ENCODE peak calls at places on chromosomes 5 and 9, in eight cellular contexts. One of them, this sample, is unnamed.
A peak's percentile ranks its signal among the peaks of the same experiment; 100 is the strongest.

GRCh38 chr9:135711411-135711810 is 9.4 kb downstream of the KCNT1 start:
- DNase-seq in astrocyte: no peak
- DNase-seq in stimulated activated CD4-positive, alpha-beta T cell treated with anti-CD3 and anti-CD28 coated beads, Interleukin-4, amount 100 ng/mL, for 4 hours: no peak
- DNase-seq in activated CD4-positive, alpha-beta T cell treated with anti-CD3 and anti-CD28 coated beads for 48 hours: no peak
- DNase-seq in adrenal gland: no peak
- DNase-seq in NCI-H2029 treated with DMSO at 0.1 percent for 48 hours: no peak
- DNase-seq in endothelial cell of umbilical vein: no peak
- DNase-seq in AG08396: no peak
- DNase-seq in this sample: no peak

GRCh38 chr5:6585168-6585567 is 47.7 kb downstream of the NSUN2 start:
- DNase-seq in NCI-H2029 treated with DMSO at 0.1 percent for 48 hours: no peak
- DNase-seq in astrocyte: no peak
- DNase-seq in AG08396: no peak
- DNase-seq in stimulated activated CD4-positive, alpha-beta T cell treated with anti-CD3 and anti-CD28 coated beads, Interleukin-4, amount 100 ng/mL, for 4 hours: no peak
- DNase-seq in adrenal gland: no peak
- DNase-seq in endothelial cell of umbilical vein: peak; percentile 30
- DNase-seq in activated CD4-positive, alpha-beta T cell treated with anti-CD3 and anti-CD28 coated beads for 48 hours: no peak
- DNase-seq in this sample: no peak

GRCh38 chr5:39519566-39520231 is 94.9 kb upstream of the DAB2 start:
- DNase-seq in endothelial cell of umbilical vein: peak; percentile 60
- DNase-seq in stimulated activated CD4-positive, alpha-beta T cell treated with anti-CD3 and anti-CD28 coated beads, Interleukin-4, amount 100 ng/mL, for 4 hours: no peak
- DNase-seq in NCI-H2029 treated with DMSO at 0.1 percent for 48 hours: no peak
- DNase-seq in AG08396: no peak
- DNase-seq in activated CD4-positive, alpha-beta T cell treated with anti-CD3 and anti-CD28 coated beads for 48 hours: no peak
- DNase-seq in astrocyte: peak; percentile 76
- DNase-seq in adrenal gland: no peak
- DNase-seq in this sample: no peak

GRCh38 chr9:87889882-87890252 is 7.2 kb downstream of the SPATA31E1 start:
- DNase-seq in endothelial cell of umbilical vein: no peak
- DNase-seq in AG08396: no peak
- DNase-seq in NCI-H2029 treated with DMSO at 0.1 percent for 48 hours: no peak
- DNase-seq in activated CD4-positive, alpha-beta T cell treated with anti-CD3 and anti-CD28 coated beads for 48 hours: no peak
- DNase-seq in astrocyte: no peak
- DNase-seq in adrenal gland: no peak
- DNase-seq in stimulated activated CD4-positive, alpha-beta T cell treated with anti-CD3 and anti-CD28 coated beads, Interleukin-4, amount 100 ng/mL, for 4 hours: no peak
- DNase-seq in this sample: no peak

GRCh38 chr5:84382363-84383295 is 2.1 kb downstream of the EDIL3 start:
- DNase-seq in activated CD4-positive, alpha-beta T cell treated with anti-CD3 and anti-CD28 coated beads for 48 hours: peak; percentile 14
- DNase-seq in adrenal gland: peak; percentile 33
- DNase-seq in astrocyte: peak; percentile 69
- DNase-seq in NCI-H2029 treated with DMSO at 0.1 percent for 48 hours: no peak
- DNase-seq in AG08396: peak; percentile 9
- DNase-seq in stimulated activated CD4-positive, alpha-beta T cell treated with anti-CD3 and anti-CD28 coated beads, Interleukin-4, amount 100 ng/mL, for 4 hours: no peak
- DNase-seq in endothelial cell of umbilical vein: peak; percentile 66
- DNase-seq in this sample: peak; percentile 71

GRCh38 chr9:108580021-108580439 is 275.8 kb downstream of the ACTL7B start:
- DNase-seq in astrocyte: no peak
- DNase-seq in activated CD4-positive, alpha-beta T cell treated with anti-CD3 and anti-CD28 coated beads for 48 hours: no peak
- DNase-seq in adrenal gland: peak; percentile 70
- DNase-seq in AG08396: no peak
- DNase-seq in endothelial cell of umbilical vein: no peak
- DNase-seq in NCI-H2029 treated with DMSO at 0.1 percent for 48 hours: no peak
- DNase-seq in stimulated activated CD4-positive, alpha-beta T cell treated with anti-CD3 and anti-CD28 coated beads, Interleukin-4, amount 100 ng/mL, for 4 hours: no peak
- DNase-seq in this sample: no peak

GRCh38 chr9:132595319-132595718 is 12.9 kb downstream of the BARHL1 start:
- DNase-seq in NCI-H2029 treated with DMSO at 0.1 percent for 48 hours: no peak
- DNase-seq in activated CD4-positive, alpha-beta T cell treated with anti-CD3 and anti-CD28 coated beads for 48 hours: no peak
- DNase-seq in endothelial cell of umbilical vein: no peak
- DNase-seq in stimulated activated CD4-positive, alpha-beta T cell treated with anti-CD3 and anti-CD28 coated beads, Interleukin-4, amount 100 ng/mL, for 4 hours: no peak
- DNase-seq in AG08396: no peak
- DNase-seq in adrenal gland: no peak
- DNase-seq in astrocyte: no peak
- DNase-seq in this sample: no peak

GRCh38 chr5:74966151-74967050 is 86.0 kb downstream of the GCNT4 start:
- DNase-seq in activated CD4-positive, alpha-beta T cell treated with anti-CD3 and anti-CD28 coated beads for 48 hours: no peak
- DNase-seq in NCI-H2029 treated with DMSO at 0.1 percent for 48 hours: no peak
- DNase-seq in stimulated activated CD4-positive, alpha-beta T cell treated with anti-CD3 and anti-CD28 coated beads, Interleukin-4, amount 100 ng/mL, for 4 hours: no peak
- DNase-seq in astrocyte: peak; percentile 53
- DNase-seq in adrenal gland: no peak
- DNase-seq in endothelial cell of umbilical vein: no peak
- DNase-seq in AG08396: no peak
- DNase-seq in this sample: no peak

GRCh38 chr5:140881889-140882590 is at the start of gene PCDHA13:
- DNase-seq in stimulated activated CD4-positive, alpha-beta T cell treated with anti-CD3 and anti-CD28 coated beads, Interleukin-4, amount 100 ng/mL, for 4 hours: no peak
- DNase-seq in adrenal gland: no peak
- DNase-seq in activated CD4-positive, alpha-beta T cell treated with anti-CD3 and anti-CD28 coated beads for 48 hours: no peak
- DNase-seq in AG08396: peak; percentile 33
- DNase-seq in endothelial cell of umbilical vein: peak; percentile 42
- DNase-seq in NCI-H2029 treated with DMSO at 0.1 percent for 48 hours: no peak
- DNase-seq in astrocyte: no peak
- DNase-seq in this sample: peak; percentile 48

GRCh38 chr5:169347786-169348185 is 46.8 kb upstream of the SLIT3 start:
- DNase-seq in activated CD4-positive, alpha-beta T cell treated with anti-CD3 and anti-CD28 coated beads for 48 hours: no peak
- DNase-seq in endothelial cell of umbilical vein: peak; percentile 40
- DNase-seq in NCI-H2029 treated with DMSO at 0.1 percent for 48 hours: no peak
- DNase-seq in adrenal gland: no peak
- DNase-seq in astrocyte: peak; percentile 51
- DNase-seq in stimulated activated CD4-positive, alpha-beta T cell treated with anti-CD3 and anti-CD28 coated beads, Interleukin-4, amount 100 ng/mL, for 4 hours: no peak
- DNase-seq in AG08396: no peak
- DNase-seq in this sample: no peak

GRCh38 chr5:142777858-142778257 is 7.7 kb downstream of the ARHGAP26 start:
- DNase-seq in AG08396: no peak
- DNase-seq in adrenal gland: no peak
- DNase-seq in activated CD4-positive, alpha-beta T cell treated with anti-CD3 and anti-CD28 coated beads for 48 hours: no peak
- DNase-seq in NCI-H2029 treated with DMSO at 0.1 percent for 48 hours: no peak
- DNase-seq in stimulated activated CD4-positive, alpha-beta T cell treated with anti-CD3 and anti-CD28 coated beads, Interleukin-4, amount 100 ng/mL, for 4 hours: no peak
- DNase-seq in astrocyte: no peak
- DNase-seq in endothelial cell of umbilical vein: no peak
- DNase-seq in this sample: no peak

GRCh38 chr9:1490341-1491115 is 440.4 kb downstream of the DMRT2 start:
- DNase-seq in NCI-H2029 treated with DMSO at 0.1 percent for 48 hours: no peak
- DNase-seq in endothelial cell of umbilical vein: no peak
- DNase-seq in astrocyte: no peak
- DNase-seq in stimulated activated CD4-positive, alpha-beta T cell treated with anti-CD3 and anti-CD28 coated beads, Interleukin-4, amount 100 ng/mL, for 4 hours: no peak
- DNase-seq in AG08396: no peak
- DNase-seq in adrenal gland: no peak
- DNase-seq in activated CD4-positive, alpha-beta T cell treated with anti-CD3 and anti-CD28 coated beads for 48 hours: peak; percentile 18
- DNase-seq in this sample: no peak

GRCh38 chr9:22052376-22052945 is 43.4 kb upstream of the CDKN2B start:
- DNase-seq in activated CD4-positive, alpha-beta T cell treated with anti-CD3 and anti-CD28 coated beads for 48 hours: peak; percentile 47
- DNase-seq in astrocyte: peak; percentile 100
- DNase-seq in stimulated activated CD4-positive, alpha-beta T cell treated with anti-CD3 and anti-CD28 coated beads, Interleukin-4, amount 100 ng/mL, for 4 hours: peak; percentile 3
- DNase-seq in endothelial cell of umbilical vein: peak; percentile 94
- DNase-seq in adrenal gland: no peak
- DNase-seq in AG08396: peak; percentile 63
- DNase-seq in NCI-H2029 treated with DMSO at 0.1 percent for 48 hours: no peak
- DNase-seq in this sample: peak; percentile 16

GRCh38 chr5:24773241-24773640 is 128.5 kb upstream of the CDH10 start:
- DNase-seq in activated CD4-positive, alpha-beta T cell treated with anti-CD3 and anti-CD28 coated beads for 48 hours: no peak
- DNase-seq in astrocyte: peak; percentile 67
- DNase-seq in endothelial cell of umbilical vein: no peak
- DNase-seq in AG08396: no peak
- DNase-seq in stimulated activated CD4-positive, alpha-beta T cell treated with anti-CD3 and anti-CD28 coated beads, Interleukin-4, amount 100 ng/mL, for 4 hours: no peak
- DNase-seq in adrenal gland: no peak
- DNase-seq in NCI-H2029 treated with DMSO at 0.1 percent for 48 hours: no peak
- DNase-seq in this sample: no peak

GRCh38 chr5:167285591-167285990 is 1005.9 kb upstream of the WWC1 start:
- DNase-seq in activated CD4-positive, alpha-beta T cell treated with anti-CD3 and anti-CD28 coated beads for 48 hours: no peak
- DNase-seq in stimulated activated CD4-positive, alpha-beta T cell treated with anti-CD3 and anti-CD28 coated beads, Interleukin-4, amount 100 ng/mL, for 4 hours: no peak
- DNase-seq in NCI-H2029 treated with DMSO at 0.1 percent for 48 hours: no peak
- DNase-seq in AG08396: no peak
- DNase-seq in astrocyte: no peak
- DNase-seq in adrenal gland: no peak
- DNase-seq in endothelial cell of umbilical vein: no peak
- DNase-seq in this sample: no peak

GRCh38 chr5:159678800-159679392 is 237.4 kb upstream of the ADRA1B start:
- DNase-seq in adrenal gland: no peak
- DNase-seq in astrocyte: no peak
- DNase-seq in AG08396: no peak
- DNase-seq in NCI-H2029 treated with DMSO at 0.1 percent for 48 hours: no peak
- DNase-seq in stimulated activated CD4-positive, alpha-beta T cell treated with anti-CD3 and anti-CD28 coated beads, Interleukin-4, amount 100 ng/mL, for 4 hours: no peak
- DNase-seq in endothelial cell of umbilical vein: no peak
- DNase-seq in activated CD4-positive, alpha-beta T cell treated with anti-CD3 and anti-CD28 coated beads for 48 hours: peak; percentile 8
- DNase-seq in this sample: no peak

GRCh38 chr5:119070578-119070827 is 384 bp upstream of the DMXL1 start:
- DNase-seq in NCI-H2029 treated with DMSO at 0.1 percent for 48 hours: no peak
- DNase-seq in adrenal gland: no peak
- DNase-seq in stimulated activated CD4-positive, alpha-beta T cell treated with anti-CD3 and anti-CD28 coated beads, Interleukin-4, amount 100 ng/mL, for 4 hours: no peak
- DNase-seq in endothelial cell of umbilical vein: no peak
- DNase-seq in astrocyte: no peak
- DNase-seq in activated CD4-positive, alpha-beta T cell treated with anti-CD3 and anti-CD28 coated beads for 48 hours: no peak
- DNase-seq in AG08396: no peak
- DNase-seq in this sample: peak; percentile 92

GRCh38 chr9:14323083-14323968 is 9.4 kb upstream of the NFIB start:
- DNase-seq in NCI-H2029 treated with DMSO at 0.1 percent for 48 hours: peak; percentile 50
- DNase-seq in stimulated activated CD4-positive, alpha-beta T cell treated with anti-CD3 and anti-CD28 coated beads, Interleukin-4, amount 100 ng/mL, for 4 hours: no peak
- DNase-seq in endothelial cell of umbilical vein: peak; percentile 76
- DNase-seq in adrenal gland: no peak
- DNase-seq in astrocyte: no peak
- DNase-seq in AG08396: no peak
- DNase-seq in activated CD4-positive, alpha-beta T cell treated with anti-CD3 and anti-CD28 coated beads for 48 hours: no peak
- DNase-seq in this sample: no peak

GRCh38 chr9:113590991-113591898 is 127.7 kb downstream of the RGS3 start:
- DNase-seq in stimulated activated CD4-positive, alpha-beta T cell treated with anti-CD3 and anti-CD28 coated beads, Interleukin-4, amount 100 ng/mL, for 4 hours: peak; percentile 17
- DNase-seq in NCI-H2029 treated with DMSO at 0.1 percent for 48 hours: peak; percentile 30
- DNase-seq in adrenal gland: peak; percentile 80
- DNase-seq in astrocyte: no peak
- DNase-seq in endothelial cell of umbilical vein: peak; percentile 79
- DNase-seq in AG08396: peak; percentile 79
- DNase-seq in activated CD4-positive, alpha-beta T cell treated with anti-CD3 and anti-CD28 coated beads for 48 hours: peak; percentile 88
- DNase-seq in this sample: peak; percentile 89

GRCh38 chr5:105501315-105501714 is 1938.7 kb upstream of the NUDT12 start:
- DNase-seq in endothelial cell of umbilical vein: no peak
- DNase-seq in adrenal gland: no peak
- DNase-seq in AG08396: no peak
- DNase-seq in NCI-H2029 treated with DMSO at 0.1 percent for 48 hours: no peak
- DNase-seq in activated CD4-positive, alpha-beta T cell treated with anti-CD3 and anti-CD28 coated beads for 48 hours: no peak
- DNase-seq in astrocyte: no peak
- DNase-seq in stimulated activated CD4-positive, alpha-beta T cell treated with anti-CD3 and anti-CD28 coated beads, Interleukin-4, amount 100 ng/mL, for 4 hours: no peak
- DNase-seq in this sample: no peak

GRCh38 chr9:114518599-114519022 is 13.3 kb upstream of the WHRN start:
- DNase-seq in NCI-H2029 treated with DMSO at 0.1 percent for 48 hours: no peak
- DNase-seq in astrocyte: no peak
- DNase-seq in endothelial cell of umbilical vein: no peak
- DNase-seq in activated CD4-positive, alpha-beta T cell treated with anti-CD3 and anti-CD28 coated beads for 48 hours: no peak
- DNase-seq in adrenal gland: no peak
- DNase-seq in AG08396: no peak
- DNase-seq in stimulated activated CD4-positive, alpha-beta T cell treated with anti-CD3 and anti-CD28 coated beads, Interleukin-4, amount 100 ng/mL, for 4 hours: no peak
- DNase-seq in this sample: no peak

GRCh38 chr5:135206862-135207261 is 172.8 kb upstream of the PITX1 start:
- DNase-seq in activated CD4-positive, alpha-beta T cell treated with anti-CD3 and anti-CD28 coated beads for 48 hours: no peak
- DNase-seq in astrocyte: no peak
- DNase-seq in adrenal gland: no peak
- DNase-seq in AG08396: no peak
- DNase-seq in NCI-H2029 treated with DMSO at 0.1 percent for 48 hours: no peak
- DNase-seq in stimulated activated CD4-positive, alpha-beta T cell treated with anti-CD3 and anti-CD28 coated beads, Interleukin-4, amount 100 ng/mL, for 4 hours: no peak
- DNase-seq in endothelial cell of umbilical vein: no peak
- DNase-seq in this sample: no peak

GRCh38 chr9:128159073-128159783 is 837 bp upstream of the BBLN start:
- DNase-seq in activated CD4-positive, alpha-beta T cell treated with anti-CD3 and anti-CD28 coated beads for 48 hours: peak; percentile 63
- DNase-seq in stimulated activated CD4-positive, alpha-beta T cell treated with anti-CD3 and anti-CD28 coated beads, Interleukin-4, amount 100 ng/mL, for 4 hours: peak; percentile 29
- DNase-seq in astrocyte: no peak
- DNase-seq in endothelial cell of umbilical vein: no peak
- DNase-seq in AG08396: no peak
- DNase-seq in adrenal gland: no peak
- DNase-seq in NCI-H2029 treated with DMSO at 0.1 percent for 48 hours: peak; percentile 37
- DNase-seq in this sample: no peak

GRCh38 chr5:142826741-142827492 is 56.7 kb downstream of the ARHGAP26 start:
- DNase-seq in astrocyte: peak; percentile 78
- DNase-seq in stimulated activated CD4-positive, alpha-beta T cell treated with anti-CD3 and anti-CD28 coated beads, Interleukin-4, amount 100 ng/mL, for 4 hours: no peak
- DNase-seq in adrenal gland: peak; percentile 53
- DNase-seq in endothelial cell of umbilical vein: peak; percentile 91
- DNase-seq in activated CD4-positive, alpha-beta T cell treated with anti-CD3 and anti-CD28 coated beads for 48 hours: peak; percentile 38
- DNase-seq in AG08396: no peak
- DNase-seq in NCI-H2029 treated with DMSO at 0.1 percent for 48 hours: no peak
- DNase-seq in this sample: no peak

GRCh38 chr5:65663804-65664521 is 39.1 kb downstream of the SHLD3 start:
- DNase-seq in NCI-H2029 treated with DMSO at 0.1 percent for 48 hours: no peak
- DNase-seq in astrocyte: peak; percentile 18
- DNase-seq in stimulated activated CD4-positive, alpha-beta T cell treated with anti-CD3 and anti-CD28 coated beads, Interleukin-4, amount 100 ng/mL, for 4 hours: no peak
- DNase-seq in activated CD4-positive, alpha-beta T cell treated with anti-CD3 and anti-CD28 coated beads for 48 hours: no peak
- DNase-seq in adrenal gland: no peak
- DNase-seq in AG08396: peak; percentile 14
- DNase-seq in endothelial cell of umbilical vein: peak; percentile 16
- DNase-seq in this sample: peak; percentile 9

GRCh38 chr5:141512390-141513020 is 23.6 kb downstream of the PCDHGC5 start:
- DNase-seq in activated CD4-positive, alpha-beta T cell treated with anti-CD3 and anti-CD28 coated beads for 48 hours: peak; percentile 94
- DNase-seq in NCI-H2029 treated with DMSO at 0.1 percent for 48 hours: peak; percentile 67
- DNase-seq in endothelial cell of umbilical vein: peak; percentile 76
- DNase-seq in stimulated activated CD4-positive, alpha-beta T cell treated with anti-CD3 and anti-CD28 coated beads, Interleukin-4, amount 100 ng/mL, for 4 hours: peak; percentile 75
- DNase-seq in AG08396: peak; percentile 55
- DNase-seq in adrenal gland: peak; percentile 93
- DNase-seq in astrocyte: peak; percentile 33
- DNase-seq in this sample: peak; percentile 90

GRCh38 chr5:73591698-73592501 is 26.4 kb downstream of the UTP15 start:
- DNase-seq in adrenal gland: no peak
- DNase-seq in activated CD4-positive, alpha-beta T cell treated with anti-CD3 and anti-CD28 coated beads for 48 hours: no peak
- DNase-seq in astrocyte: peak; percentile 35
- DNase-seq in NCI-H2029 treated with DMSO at 0.1 percent for 48 hours: no peak
- DNase-seq in stimulated activated CD4-positive, alpha-beta T cell treated with anti-CD3 and anti-CD28 coated beads, Interleukin-4, amount 100 ng/mL, for 4 hours: no peak
- DNase-seq in AG08396: no peak
- DNase-seq in endothelial cell of umbilical vein: peak; percentile 14
- DNase-seq in this sample: peak; percentile 63

GRCh38 chr9:90821697-90822096 is 20.1 kb downstream of the SYK start:
- DNase-seq in astrocyte: no peak
- DNase-seq in NCI-H2029 treated with DMSO at 0.1 percent for 48 hours: no peak
- DNase-seq in activated CD4-positive, alpha-beta T cell treated with anti-CD3 and anti-CD28 coated beads for 48 hours: no peak
- DNase-seq in AG08396: no peak
- DNase-seq in stimulated activated CD4-positive, alpha-beta T cell treated with anti-CD3 and anti-CD28 coated beads, Interleukin-4, amount 100 ng/mL, for 4 hours: no peak
- DNase-seq in adrenal gland: no peak
- DNase-seq in endothelial cell of umbilical vein: no peak
- DNase-seq in this sample: no peak

GRCh38 chr5:174951151-174951780 is 226.9 kb downstream of the MSX2 start:
- DNase-seq in NCI-H2029 treated with DMSO at 0.1 percent for 48 hours: peak; percentile 67
- DNase-seq in astrocyte: peak; percentile 52
- DNase-seq in activated CD4-positive, alpha-beta T cell treated with anti-CD3 and anti-CD28 coated beads for 48 hours: peak; percentile 69
- DNase-seq in stimulated activated CD4-positive, alpha-beta T cell treated with anti-CD3 and anti-CD28 coated beads, Interleukin-4, amount 100 ng/mL, for 4 hours: peak; percentile 53
- DNase-seq in AG08396: peak; percentile 84
- DNase-seq in adrenal gland: peak; percentile 66
- DNase-seq in endothelial cell of umbilical vein: peak; percentile 12
- DNase-seq in this sample: peak; percentile 91

GRCh38 chr5:35799751-35800150 is 56.9 kb upstream of the IL7R start:
- DNase-seq in adrenal gland: no peak
- DNase-seq in astrocyte: peak; percentile 15
- DNase-seq in stimulated activated CD4-positive, alpha-beta T cell treated with anti-CD3 and anti-CD28 coated beads, Interleukin-4, amount 100 ng/mL, for 4 hours: no peak
- DNase-seq in endothelial cell of umbilical vein: no peak
- DNase-seq in AG08396: no peak
- DNase-seq in NCI-H2029 treated with DMSO at 0.1 percent for 48 hours: no peak
- DNase-seq in activated CD4-positive, alpha-beta T cell treated with anti-CD3 and anti-CD28 coated beads for 48 hours: no peak
- DNase-seq in this sample: no peak

GRCh38 chr9:136482046-136482792 is 621 bp downstream of the SEC16A start:
- DNase-seq in adrenal gland: peak; percentile 37
- DNase-seq in stimulated activated CD4-positive, alpha-beta T cell treated with anti-CD3 and anti-CD28 coated beads, Interleukin-4, amount 100 ng/mL, for 4 hours: peak; percentile 37
- DNase-seq in astrocyte: no peak
- DNase-seq in NCI-H2029 treated with DMSO at 0.1 percent for 48 hours: no peak
- DNase-seq in activated CD4-positive, alpha-beta T cell treated with anti-CD3 and anti-CD28 coated beads for 48 hours: peak; percentile 34
- DNase-seq in AG08396: peak; percentile 55
- DNase-seq in endothelial cell of umbilical vein: peak; percentile 56
- DNase-seq in this sample: peak; percentile 61

GRCh38 chr5:13972029-13972428 is 27.5 kb upstream of the DNAH5 start:
- DNase-seq in activated CD4-positive, alpha-beta T cell treated with anti-CD3 and anti-CD28 coated beads for 48 hours: no peak
- DNase-seq in stimulated activated CD4-positive, alpha-beta T cell treated with anti-CD3 and anti-CD28 coated beads, Interleukin-4, amount 100 ng/mL, for 4 hours: no peak
- DNase-seq in endothelial cell of umbilical vein: no peak
- DNase-seq in NCI-H2029 treated with DMSO at 0.1 percent for 48 hours: no peak
- DNase-seq in adrenal gland: no peak
- DNase-seq in astrocyte: no peak
- DNase-seq in AG08396: no peak
- DNase-seq in this sample: no peak

GRCh38 chr5:41736641-41737040 is 133.6 kb downstream of the OXCT1 start:
- DNase-seq in AG08396: no peak
- DNase-seq in endothelial cell of umbilical vein: no peak
- DNase-seq in stimulated activated CD4-positive, alpha-beta T cell treated with anti-CD3 and anti-CD28 coated beads, Interleukin-4, amount 100 ng/mL, for 4 hours: no peak
- DNase-seq in NCI-H2029 treated with DMSO at 0.1 percent for 48 hours: no peak
- DNase-seq in adrenal gland: no peak
- DNase-seq in astrocyte: peak; percentile 19
- DNase-seq in activated CD4-positive, alpha-beta T cell treated with anti-CD3 and anti-CD28 coated beads for 48 hours: no peak
- DNase-seq in this sample: no peak

GRCh38 chr9:111598730-111599091 is 736 bp downstream of the PTGR1 start:
- DNase-seq in NCI-H2029 treated with DMSO at 0.1 percent for 48 hours: no peak
- DNase-seq in adrenal gland: peak; percentile 44
- DNase-seq in stimulated activated CD4-positive, alpha-beta T cell treated with anti-CD3 and anti-CD28 coated beads, Interleukin-4, amount 100 ng/mL, for 4 hours: no peak
- DNase-seq in activated CD4-positive, alpha-beta T cell treated with anti-CD3 and anti-CD28 coated beads for 48 hours: peak; percentile 28
- DNase-seq in endothelial cell of umbilical vein: peak; percentile 50
- DNase-seq in astrocyte: peak; percentile 19
- DNase-seq in AG08396: peak; percentile 39
- DNase-seq in this sample: peak; percentile 51

This sample was measured in hepatocyte.